ENCODE peak calls at places on chromosomes 11 and 22, in five cellular contexts. One of them, this sample, is unnamed.

GRCh38 chr11:1831338-1832180 is 3.2 kb upstream of the SYT8 start:
- DNase-seq in SK-N-SH: no peak
- DNase-seq in IMR-90: no peak
- DNase-seq in GM12878: no peak
- DNase-seq in A549: no peak
- DNase-seq in this sample: no peak

GRCh38 chr22:44561139-44561840 is 63.3 kb upstream of the RTL6 start:
- DNase-seq in SK-N-SH: no peak
- DNase-seq in IMR-90: no peak
- DNase-seq in GM12878: no peak
- DNase-seq in A549: no peak
- DNase-seq in this sample: no peak

GRCh38 chr11:47409440-47410403 is 1.3 kb downstream of the SLC39A13 start:
- DNase-seq in SK-N-SH: peak; percentile 43
- DNase-seq in IMR-90: no peak
- DNase-seq in GM12878: no peak
- DNase-seq in A549: no peak
- DNase-seq in this sample: no peak

GRCh38 chr11:128518493-128519207 is 68.7 kb downstream of the ETS1 start:
- DNase-seq in SK-N-SH: no peak
- DNase-seq in IMR-90: no peak
- DNase-seq in GM12878: no peak
- DNase-seq in A549: no peak
- DNase-seq in this sample: no peak

GRCh38 chr11:61860054-61860903 is 31.1 kb downstream of the FADS3 start:
- DNase-seq in SK-N-SH: no peak
- DNase-seq in IMR-90: no peak
- DNase-seq in GM12878: no peak
- DNase-seq in A549: no peak
- DNase-seq in this sample: peak; percentile 75

GRCh38 chr11:99015634-99016454 is 4.9 kb upstream of the CNTN5 start:
- DNase-seq in SK-N-SH: peak; percentile 48
- DNase-seq in IMR-90: peak; percentile 51
- DNase-seq in GM12878: peak; percentile 19
- DNase-seq in A549: peak; percentile 1
- DNase-seq in this sample: peak; percentile 43

GRCh38 chr11:2777871-2778629 is 78.3 kb upstream of the KCNQ1OT1 start:
- DNase-seq in SK-N-SH: peak; percentile 66
- DNase-seq in IMR-90: no peak
- DNase-seq in GM12878: no peak
- DNase-seq in A549: no peak
- DNase-seq in this sample: peak; percentile 57

GRCh38 chr11:12274558-12275197 is 102.7 kb upstream of the PARVA start:
- DNase-seq in SK-N-SH: no peak
- DNase-seq in IMR-90: peak; percentile 73
- DNase-seq in GM12878: no peak
- DNase-seq in A549: no peak
- DNase-seq in this sample: peak; percentile 71

GRCh38 chr11:9565822-9566560 is 7.5 kb upstream of the WEE1 start:
- DNase-seq in SK-N-SH: peak; percentile 16
- DNase-seq in IMR-90: peak; percentile 100
- DNase-seq in GM12878: peak; percentile 84
- DNase-seq in A549: peak; percentile 93
- DNase-seq in this sample: peak; percentile 83

GRCh38 chr11:29159552-29160465 is 857.0 kb downstream of the KCNA4 start:
- DNase-seq in SK-N-SH: peak; percentile 10
- DNase-seq in IMR-90: peak; percentile 90
- DNase-seq in GM12878: no peak
- DNase-seq in A549: peak; percentile 28
- DNase-seq in this sample: peak; percentile 12

GRCh38 chr11:77095551-77096490 is 6.8 kb upstream of the OMP start:
- DNase-seq in SK-N-SH: no peak
- DNase-seq in IMR-90: no peak
- DNase-seq in GM12878: no peak
- DNase-seq in A549: no peak
- DNase-seq in this sample: no peak

GRCh38 chr11:98456281-98456680 is 564.5 kb upstream of the CNTN5 start:
- DNase-seq in SK-N-SH: no peak
- DNase-seq in IMR-90: no peak
- DNase-seq in GM12878: no peak
- DNase-seq in A549: no peak
- DNase-seq in this sample: no peak

GRCh38 chr11:134360050-134360835 is 28.5 kb downstream of the GLB1L2 start:
- DNase-seq in SK-N-SH: peak; percentile 98
- DNase-seq in IMR-90: peak; percentile 32
- DNase-seq in GM12878: no peak
- DNase-seq in A549: peak; percentile 78
- DNase-seq in this sample: peak; percentile 87

GRCh38 chr11:61913699-61914395 is 3.5 kb downstream of the RAB3IL1 start:
- DNase-seq in SK-N-SH: peak; percentile 11
- DNase-seq in IMR-90: no peak
- DNase-seq in GM12878: no peak
- DNase-seq in A549: no peak
- DNase-seq in this sample: no peak

GRCh38 chr22:43740587-43741270 is 71.4 kb downstream of the EFCAB6 start:
- DNase-seq in SK-N-SH: no peak
- DNase-seq in IMR-90: no peak
- DNase-seq in GM12878: no peak
- DNase-seq in A549: no peak
- DNase-seq in this sample: no peak

GRCh38 chr22:50009765-50010675 is 2.5 kb downstream of the IL17REL start:
- DNase-seq in SK-N-SH: peak; percentile 44
- DNase-seq in IMR-90: no peak
- DNase-seq in GM12878: no peak
- DNase-seq in A549: no peak
- DNase-seq in this sample: no peak
- TF ChIP-seq RCOR1 in SK-N-SH: no peak
- TF ChIP-seq RCOR1 in IMR-90: no peak
- TF ChIP-seq RCOR1 in GM12878: no peak
- TF ChIP-seq RCOR1 in A549: no peak
- TF ChIP-seq RCOR1 in this sample: no peak

GRCh38 chr11:78226684-78227680 is 38.3 kb downstream of the USP35 start:
- DNase-seq in SK-N-SH: no peak
- DNase-seq in IMR-90: no peak
- DNase-seq in GM12878: peak; percentile 43
- DNase-seq in A549: no peak
- DNase-seq in this sample: no peak

GRCh38 chr11:78227906-78228305 is 39.2 kb downstream of the USP35 start:
- DNase-seq in SK-N-SH: no peak
- DNase-seq in IMR-90: no peak
- DNase-seq in GM12878: no peak
- DNase-seq in A549: no peak
- DNase-seq in this sample: no peak

GRCh38 chr11:78229106-78229505 is 40.4 kb downstream of the USP35 start:
- DNase-seq in SK-N-SH: no peak
- DNase-seq in IMR-90: no peak
- DNase-seq in GM12878: no peak
- DNase-seq in A549: no peak
- DNase-seq in this sample: no peak

GRCh38 chr11:78230161-78230877 is 41.6 kb downstream of the USP35 start:
- DNase-seq in SK-N-SH: peak; percentile 54
- DNase-seq in IMR-90: peak; percentile 27
- DNase-seq in GM12878: no peak
- DNase-seq in A549: no peak
- DNase-seq in this sample: no peak

DNA sequence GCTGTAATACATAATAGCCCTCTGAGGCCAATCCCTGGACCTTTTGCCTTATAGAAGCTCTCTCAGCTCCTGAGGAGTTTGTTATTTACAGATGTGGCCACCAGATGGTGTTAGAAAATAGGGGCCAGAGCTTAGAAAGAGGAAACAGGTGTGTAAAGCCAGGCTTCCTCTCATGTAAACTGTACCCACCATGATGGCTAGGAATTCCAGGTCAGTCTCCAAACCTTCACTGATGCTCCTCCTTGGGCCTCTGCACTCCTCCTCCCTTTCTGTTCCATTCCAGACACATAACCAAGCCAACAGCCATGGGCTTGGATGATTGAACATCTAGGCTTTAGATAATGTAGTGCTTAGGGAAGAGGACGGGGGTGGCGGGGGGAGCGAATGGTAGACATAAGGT is 39.7 kb downstream of the USP35 start:
- DNase-seq in SK-N-SH: peak; percentile 72
- DNase-seq in IMR-90: peak; percentile 55
- DNase-seq in GM12878: peak; percentile 51
- DNase-seq in A549: peak; percentile 51
- DNase-seq in this sample: peak; percentile 52
- TF ChIP-seq RCOR1 in SK-N-SH: no peak
- TF ChIP-seq RCOR1 in IMR-90: no peak
- TF ChIP-seq RCOR1 in GM12878: no peak
- TF ChIP-seq RCOR1 in A549: no peak
- TF ChIP-seq RCOR1 in this sample: peak; percentile 42

GRCh38 chr11:45045692-45046471 is 95.2 kb upstream of the TP53I11 start:
- DNase-seq in SK-N-SH: no peak
- DNase-seq in IMR-90: peak; percentile 50
- DNase-seq in GM12878: no peak
- DNase-seq in A549: peak; percentile 69
- DNase-seq in this sample: no peak
- TF ChIP-seq RCOR1 in SK-N-SH: no peak
- TF ChIP-seq RCOR1 in IMR-90: no peak
- TF ChIP-seq RCOR1 in GM12878: no peak
- TF ChIP-seq RCOR1 in A549: no peak
- TF ChIP-seq RCOR1 in this sample: no peak

GRCh38 chr11:110463153-110463552 is 33.4 kb downstream of the FDX1 start:
- DNase-seq in SK-N-SH: peak; percentile 49
- DNase-seq in IMR-90: peak; percentile 66
- DNase-seq in GM12878: no peak
- DNase-seq in A549: no peak
- DNase-seq in this sample: no peak
- TF ChIP-seq RCOR1 in SK-N-SH: no peak
- TF ChIP-seq RCOR1 in IMR-90: no peak
- TF ChIP-seq RCOR1 in GM12878: no peak
- TF ChIP-seq RCOR1 in A549: no peak
- TF ChIP-seq RCOR1 in this sample: no peak

GRCh38 chr22:49257551-49257951 is 570.1 kb downstream of the BRD1 start:
- DNase-seq in SK-N-SH: no peak
- DNase-seq in IMR-90: no peak
- DNase-seq in GM12878: no peak
- DNase-seq in A549: no peak
- DNase-seq in this sample: no peak

GRCh38 chr22:49253656-49254055 is 574.0 kb downstream of the BRD1 start:
- DNase-seq in SK-N-SH: no peak
- DNase-seq in IMR-90: no peak
- DNase-seq in GM12878: no peak
- DNase-seq in A549: no peak
- DNase-seq in this sample: no peak

GRCh38 chr22:49258107-49259010 is 569.3 kb downstream of the BRD1 start:
- DNase-seq in SK-N-SH: no peak
- DNase-seq in IMR-90: no peak
- DNase-seq in GM12878: no peak
- DNase-seq in A549: no peak
- DNase-seq in this sample: no peak

GRCh38 chr22:49255154-49255553 is 572.5 kb downstream of the BRD1 start:
- DNase-seq in SK-N-SH: no peak
- DNase-seq in IMR-90: no peak
- DNase-seq in GM12878: no peak
- DNase-seq in A549: no peak
- DNase-seq in this sample: no peak

GRCh38 chr22:49255741-49256318 is 571.8 kb downstream of the BRD1 start:
- DNase-seq in SK-N-SH: no peak
- DNase-seq in IMR-90: no peak
- DNase-seq in GM12878: no peak
- DNase-seq in A549: no peak
- DNase-seq in this sample: no peak
- TF ChIP-seq RCOR1 in SK-N-SH: no peak
- TF ChIP-seq RCOR1 in IMR-90: no peak
- TF ChIP-seq RCOR1 in GM12878: no peak
- TF ChIP-seq RCOR1 in A549: no peak
- TF ChIP-seq RCOR1 in this sample: no peak

GRCh38 chr22:37145415-37146385 is 4.0 kb downstream of the IL2RB start:
- DNase-seq in SK-N-SH: no peak
- DNase-seq in IMR-90: peak; percentile 2
- DNase-seq in GM12878: no peak
- DNase-seq in A549: no peak
- DNase-seq in this sample: no peak

GRCh38 chr22:37141971-37142647 is 7.6 kb downstream of the IL2RB start:
- DNase-seq in SK-N-SH: no peak
- DNase-seq in IMR-90: no peak
- DNase-seq in GM12878: no peak
- DNase-seq in A549: no peak
- DNase-seq in this sample: peak; percentile 67

GRCh38 chr22:37141476-37141875 is 8.2 kb downstream of the IL2RB start:
- DNase-seq in SK-N-SH: no peak
- DNase-seq in IMR-90: no peak
- DNase-seq in GM12878: no peak
- DNase-seq in A549: no peak
- DNase-seq in this sample: no peak

GRCh38 chr22:37146507-37147180 is 3.1 kb downstream of the IL2RB start:
- DNase-seq in SK-N-SH: no peak
- DNase-seq in IMR-90: no peak
- DNase-seq in GM12878: no peak
- DNase-seq in A549: no peak
- DNase-seq in this sample: no peak

GRCh38 chr22:37144180-37144554 is 5.5 kb downstream of the IL2RB start:
- DNase-seq in SK-N-SH: no peak
- DNase-seq in IMR-90: no peak
- DNase-seq in GM12878: no peak
- DNase-seq in A549: no peak
- DNase-seq in this sample: no peak
- TF ChIP-seq RCOR1 in SK-N-SH: no peak
- TF ChIP-seq RCOR1 in IMR-90: no peak
- TF ChIP-seq RCOR1 in GM12878: no peak
- TF ChIP-seq RCOR1 in A549: no peak
- TF ChIP-seq RCOR1 in this sample: no peak

DNA sequence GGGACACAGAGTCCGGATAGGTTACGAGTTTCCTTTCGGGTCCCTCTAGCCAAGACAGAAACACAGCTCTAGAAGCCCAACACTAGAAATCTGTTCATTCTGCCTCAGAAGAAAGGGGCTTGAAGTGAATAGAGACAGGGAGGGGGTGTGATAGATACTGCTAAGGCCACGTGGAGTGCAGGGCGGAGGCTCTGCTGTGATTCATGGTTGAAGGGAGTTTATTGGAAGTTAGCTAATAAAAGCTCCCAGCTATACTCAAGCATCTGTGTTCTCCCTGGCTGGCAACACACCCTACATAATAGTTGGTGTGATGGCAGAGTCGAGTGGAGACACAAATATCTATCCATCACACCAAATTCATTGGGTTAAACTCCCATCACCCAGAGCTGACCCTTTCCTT is 337.4 kb downstream of the CADM1 start:
- DNase-seq in SK-N-SH: no peak
- DNase-seq in IMR-90: no peak
- DNase-seq in GM12878: no peak
- DNase-seq in A549: no peak
- DNase-seq in this sample: no peak
- TF ChIP-seq RCOR1 in SK-N-SH: no peak
- TF ChIP-seq RCOR1 in IMR-90: no peak
- TF ChIP-seq RCOR1 in GM12878: no peak
- TF ChIP-seq RCOR1 in A549: no peak
- TF ChIP-seq RCOR1 in this sample: no peak

This sample was measured in K562.